ENCODE peak calls at places on chromosomes 11 and 22, in nine cellular contexts. One of them, this sample, is unnamed.
A peak's percentile ranks its signal among the peaks of the same experiment; 100 is the strongest.

GRCh38 chr11:126293726-126294125 is 10.1 kb upstream of the DCPS start:
- DNase-seq in PC-9: no peak
- DNase-seq in caudate nucleus: no peak
- DNase-seq in adrenal gland: no peak
- DNase-seq in thoracic aorta: no peak
- DNase-seq in left ventricle myocardium inferior: no peak
- DNase-seq in HCT116: no peak
- DNase-seq in GM23338: no peak
- DNase-seq in A549: no peak
- DNase-seq in this sample: no peak

GRCh38 chr11:32136654-32137053 is 45.8 kb downstream of the RCN1 start:
- DNase-seq in HCT116: no peak
- DNase-seq in caudate nucleus: no peak
- DNase-seq in A549: no peak
- DNase-seq in PC-9: no peak
- DNase-seq in GM23338: no peak
- DNase-seq in left ventricle myocardium inferior: no peak
- DNase-seq in adrenal gland: no peak
- DNase-seq in thoracic aorta: no peak
- DNase-seq in this sample: no peak

GRCh38 chr11:41954034-41954433 is 494.6 kb upstream of the LRRC4C start:
- DNase-seq in left ventricle myocardium inferior: no peak
- DNase-seq in HCT116: no peak
- DNase-seq in caudate nucleus: no peak
- DNase-seq in thoracic aorta: no peak
- DNase-seq in adrenal gland: no peak
- DNase-seq in PC-9: no peak
- DNase-seq in GM23338: no peak
- DNase-seq in A549: no peak
- DNase-seq in this sample: no peak

GRCh38 chr22:25113316-25113721 is 86.3 kb upstream of the CRYBB3 start:
- DNase-seq in left ventricle myocardium inferior: no peak
- DNase-seq in HCT116: no peak
- DNase-seq in GM23338: no peak
- DNase-seq in PC-9: no peak
- DNase-seq in adrenal gland: peak; percentile 91
- DNase-seq in caudate nucleus: no peak
- DNase-seq in thoracic aorta: no peak
- DNase-seq in A549: no peak
- DNase-seq in this sample: no peak

GRCh38 chr11:1654388-1655167 is 25.0 kb downstream of the KRTAP5-5 start:
- DNase-seq in adrenal gland: peak; percentile 35
- DNase-seq in A549: no peak
- DNase-seq in HCT116: no peak
- DNase-seq in left ventricle myocardium inferior: no peak
- DNase-seq in thoracic aorta: no peak
- DNase-seq in caudate nucleus: no peak
- DNase-seq in PC-9: no peak
- DNase-seq in GM23338: no peak
- DNase-seq in this sample: no peak

GRCh38 chr11:113096661-113097060 is 135.4 kb downstream of the NCAM1 start:
- DNase-seq in thoracic aorta: no peak
- DNase-seq in GM23338: no peak
- DNase-seq in A549: no peak
- DNase-seq in HCT116: no peak
- DNase-seq in PC-9: no peak
- DNase-seq in left ventricle myocardium inferior: no peak
- DNase-seq in caudate nucleus: no peak
- DNase-seq in adrenal gland: no peak
- DNase-seq in this sample: no peak

GRCh38 chr22:44869196-44869595 is 116.8 kb downstream of the ARHGAP8 start:
- DNase-seq in A549: no peak
- DNase-seq in PC-9: no peak
- DNase-seq in left ventricle myocardium inferior: no peak
- DNase-seq in caudate nucleus: no peak
- DNase-seq in HCT116: no peak
- DNase-seq in GM23338: no peak
- DNase-seq in thoracic aorta: no peak
- DNase-seq in adrenal gland: no peak
- DNase-seq in this sample: no peak

GRCh38 chr11:94869186-94869585 is 101.0 kb downstream of the AMOTL1 start:
- DNase-seq in A549: no peak
- DNase-seq in left ventricle myocardium inferior: no peak
- DNase-seq in GM23338: no peak
- DNase-seq in caudate nucleus: no peak
- DNase-seq in adrenal gland: no peak
- DNase-seq in thoracic aorta: no peak
- DNase-seq in PC-9: no peak
- DNase-seq in HCT116: no peak
- DNase-seq in this sample: no peak

GRCh38 chr11:100004541-100004940 is 682.5 kb upstream of the ARHGAP42 start:
- DNase-seq in HCT116: no peak
- DNase-seq in caudate nucleus: no peak
- DNase-seq in A549: no peak
- DNase-seq in thoracic aorta: no peak
- DNase-seq in adrenal gland: no peak
- DNase-seq in GM23338: no peak
- DNase-seq in left ventricle myocardium inferior: no peak
- DNase-seq in PC-9: peak; percentile 25
- DNase-seq in this sample: no peak

GRCh38 chr22:38890377-38890776 is 18.4 kb upstream of the CBX6 start:
- DNase-seq in thoracic aorta: no peak
- DNase-seq in A549: no peak
- DNase-seq in left ventricle myocardium inferior: no peak
- DNase-seq in PC-9: peak; percentile 80
- DNase-seq in caudate nucleus: no peak
- DNase-seq in HCT116: no peak
- DNase-seq in adrenal gland: no peak
- DNase-seq in GM23338: no peak
- DNase-seq in this sample: no peak

GRCh38 chr11:74255741-74256369 is 55.6 kb downstream of the P4HA3 start:
- DNase-seq in thoracic aorta: no peak
- DNase-seq in GM23338: peak; percentile 71
- DNase-seq in A549: peak; percentile 74
- DNase-seq in PC-9: peak; percentile 52
- DNase-seq in caudate nucleus: peak; percentile 14
- DNase-seq in left ventricle myocardium inferior: no peak
- DNase-seq in HCT116: peak; percentile 29
- DNase-seq in adrenal gland: peak; percentile 54
- DNase-seq in this sample: peak; percentile 18

GRCh38 chr22:42160830-42161696 is 30.5 kb upstream of the CYP2D6 start:
- DNase-seq in A549: peak; percentile 28
- DNase-seq in caudate nucleus: no peak
- DNase-seq in HCT116: peak; percentile 34
- DNase-seq in thoracic aorta: no peak
- DNase-seq in adrenal gland: no peak
- DNase-seq in GM23338: no peak
- DNase-seq in PC-9: no peak
- DNase-seq in left ventricle myocardium inferior: no peak
- DNase-seq in this sample: no peak

GRCh38 chr11:19982761-19983495 is 177.3 kb downstream of the DBX1 start:
- DNase-seq in A549: no peak
- DNase-seq in left ventricle myocardium inferior: no peak
- DNase-seq in HCT116: no peak
- DNase-seq in caudate nucleus: no peak
- DNase-seq in adrenal gland: no peak
- DNase-seq in GM23338: no peak
- DNase-seq in thoracic aorta: no peak
- DNase-seq in PC-9: no peak
- DNase-seq in this sample: no peak

GRCh38 chr11:44524751-44525171 is 40.7 kb upstream of the CD82 start:
- DNase-seq in thoracic aorta: no peak
- DNase-seq in HCT116: no peak
- DNase-seq in GM23338: no peak
- DNase-seq in left ventricle myocardium inferior: no peak
- DNase-seq in A549: no peak
- DNase-seq in caudate nucleus: no peak
- DNase-seq in PC-9: no peak
- DNase-seq in adrenal gland: peak; percentile 22
- DNase-seq in this sample: no peak

GRCh38 chr22:40215266-40215665 is 37.5 kb downstream of the TNRC6B start:
- DNase-seq in PC-9: no peak
- DNase-seq in HCT116: no peak
- DNase-seq in left ventricle myocardium inferior: peak; percentile 28
- DNase-seq in thoracic aorta: no peak
- DNase-seq in A549: no peak
- DNase-seq in caudate nucleus: no peak
- DNase-seq in GM23338: no peak
- DNase-seq in adrenal gland: peak; percentile 61
- DNase-seq in this sample: peak; percentile 24

GRCh38 chr22:30430933-30431332 is 5.4 kb downstream of the MTFP1 start:
- DNase-seq in HCT116: no peak
- DNase-seq in GM23338: peak; percentile 41
- DNase-seq in left ventricle myocardium inferior: no peak
- DNase-seq in A549: no peak
- DNase-seq in thoracic aorta: no peak
- DNase-seq in adrenal gland: no peak
- DNase-seq in caudate nucleus: no peak
- DNase-seq in PC-9: no peak
- DNase-seq in this sample: no peak

GRCh38 chr11:23732026-23732425 is 764.8 kb upstream of the LUZP2 start:
- DNase-seq in adrenal gland: no peak
- DNase-seq in caudate nucleus: no peak
- DNase-seq in left ventricle myocardium inferior: no peak
- DNase-seq in GM23338: no peak
- DNase-seq in HCT116: no peak
- DNase-seq in thoracic aorta: no peak
- DNase-seq in A549: no peak
- DNase-seq in PC-9: no peak
- DNase-seq in this sample: no peak

GRCh38 chr11:109597336-109597735 is 175.3 kb downstream of the C11orf87 start:
- DNase-seq in PC-9: no peak
- DNase-seq in thoracic aorta: no peak
- DNase-seq in HCT116: no peak
- DNase-seq in A549: no peak
- DNase-seq in left ventricle myocardium inferior: no peak
- DNase-seq in GM23338: no peak
- DNase-seq in adrenal gland: no peak
- DNase-seq in caudate nucleus: no peak
- DNase-seq in this sample: no peak

DNA sequence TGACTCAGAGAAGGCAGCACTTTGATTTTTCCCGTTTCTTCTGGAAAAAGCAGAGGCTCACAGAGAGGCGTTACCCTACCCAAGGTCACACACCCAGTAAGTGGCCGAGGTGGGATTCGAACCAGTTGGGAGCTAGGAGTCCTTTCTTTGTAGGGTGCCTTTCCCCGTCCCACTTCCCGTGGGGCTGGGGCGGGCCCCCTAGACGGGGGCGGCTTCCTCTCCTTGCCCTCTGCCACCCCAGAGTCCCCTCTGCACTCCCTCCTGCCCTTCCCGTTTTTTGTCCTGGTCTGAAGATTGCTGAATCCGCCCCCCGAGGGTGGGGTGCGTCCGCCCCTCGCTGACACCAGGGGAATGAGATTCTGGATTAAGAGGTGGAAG is 747 bp downstream of the TPCN2 start:
- DNase-seq in caudate nucleus: no peak
- DNase-seq in thoracic aorta: no peak
- DNase-seq in HCT116: no peak
- DNase-seq in left ventricle myocardium inferior: no peak
- DNase-seq in A549: peak; percentile 25
- DNase-seq in GM23338: no peak
- DNase-seq in adrenal gland: no peak
- DNase-seq in PC-9: no peak
- DNase-seq in this sample: no peak
- H3K27ac ChIP-seq in caudate nucleus: peak overlapping the region; percentile 73
- H3K27ac ChIP-seq in thoracic aorta: peak overlapping the region; percentile 84
- H3K27ac ChIP-seq in HCT116: peak overlapping the region; percentile 91
- H3K27ac ChIP-seq in left ventricle myocardium inferior: peak overlapping the region; percentile 90
- H3K27ac ChIP-seq in A549: peak overlapping the region; percentile 92
- H3K27ac ChIP-seq in GM23338: no peak overlapping the region
- H3K27ac ChIP-seq in adrenal gland: peak overlapping the region; percentile 73
- H3K27ac ChIP-seq in PC-9: no peak overlapping the region
- H3K27ac ChIP-seq in this sample: peak overlapping the region; percentile 82

GRCh38 chr11:72742522-72743320 is 9.5 kb downstream of the ARAP1 start:
- DNase-seq in left ventricle myocardium inferior: no peak
- DNase-seq in A549: no peak
- DNase-seq in thoracic aorta: no peak
- DNase-seq in caudate nucleus: no peak
- DNase-seq in GM23338: no peak
- DNase-seq in adrenal gland: no peak
- DNase-seq in PC-9: no peak
- DNase-seq in HCT116: no peak
- DNase-seq in this sample: no peak
- H3K27ac ChIP-seq in left ventricle myocardium inferior: no peak overlapping the region
- H3K27ac ChIP-seq in A549: no peak overlapping the region
- H3K27ac ChIP-seq in thoracic aorta: no peak overlapping the region
- H3K27ac ChIP-seq in caudate nucleus: no peak overlapping the region
- H3K27ac ChIP-seq in GM23338: no peak overlapping the region
- H3K27ac ChIP-seq in adrenal gland: peak overlapping the region; percentile 74
- H3K27ac ChIP-seq in PC-9: peak overlapping the region; percentile 76
- H3K27ac ChIP-seq in HCT116: no peak overlapping the region
- H3K27ac ChIP-seq in this sample: peak overlapping the region; percentile 58

GRCh38 chr11:132080121-132080520 is 709.7 kb downstream of the NTM start:
- DNase-seq in PC-9: no peak
- DNase-seq in HCT116: no peak
- DNase-seq in GM23338: no peak
- DNase-seq in caudate nucleus: no peak
- DNase-seq in left ventricle myocardium inferior: no peak
- DNase-seq in adrenal gland: no peak
- DNase-seq in A549: no peak
- DNase-seq in thoracic aorta: no peak
- DNase-seq in this sample: no peak

GRCh38 chr11:132078230-132078629 is 707.8 kb downstream of the NTM start:
- DNase-seq in caudate nucleus: peak; percentile 18
- DNase-seq in adrenal gland: no peak
- DNase-seq in HCT116: no peak
- DNase-seq in GM23338: no peak
- DNase-seq in thoracic aorta: no peak
- DNase-seq in PC-9: no peak
- DNase-seq in A549: no peak
- DNase-seq in left ventricle myocardium inferior: no peak
- DNase-seq in this sample: no peak

GRCh38 chr11:132075447-132075846 is 705.0 kb downstream of the NTM start:
- DNase-seq in PC-9: no peak
- DNase-seq in HCT116: no peak
- DNase-seq in A549: no peak
- DNase-seq in adrenal gland: no peak
- DNase-seq in thoracic aorta: no peak
- DNase-seq in GM23338: no peak
- DNase-seq in caudate nucleus: no peak
- DNase-seq in left ventricle myocardium inferior: no peak
- DNase-seq in this sample: no peak

GRCh38 chr11:132078677-132079076 is 708.3 kb downstream of the NTM start:
- DNase-seq in adrenal gland: no peak
- DNase-seq in HCT116: no peak
- DNase-seq in PC-9: no peak
- DNase-seq in thoracic aorta: no peak
- DNase-seq in caudate nucleus: no peak
- DNase-seq in A549: no peak
- DNase-seq in GM23338: no peak
- DNase-seq in left ventricle myocardium inferior: no peak
- DNase-seq in this sample: no peak

GRCh38 chr11:132077416-132077815 is 707.0 kb downstream of the NTM start:
- DNase-seq in PC-9: no peak
- DNase-seq in caudate nucleus: no peak
- DNase-seq in HCT116: no peak
- DNase-seq in adrenal gland: no peak
- DNase-seq in GM23338: no peak
- DNase-seq in A549: no peak
- DNase-seq in left ventricle myocardium inferior: no peak
- DNase-seq in thoracic aorta: no peak
- DNase-seq in this sample: no peak
- H3K27ac ChIP-seq in PC-9: no peak overlapping the region
- H3K27ac ChIP-seq in caudate nucleus: no peak overlapping the region
- H3K27ac ChIP-seq in HCT116: no peak overlapping the region
- H3K27ac ChIP-seq in adrenal gland: no peak overlapping the region
- H3K27ac ChIP-seq in GM23338: no peak overlapping the region
- H3K27ac ChIP-seq in A549: no peak overlapping the region
- H3K27ac ChIP-seq in left ventricle myocardium inferior: no peak overlapping the region
- H3K27ac ChIP-seq in thoracic aorta: no peak overlapping the region
- H3K27ac ChIP-seq in this sample: no peak overlapping the region

GRCh38 chr22:20204821-20205220 is 54.0 kb upstream of the CCDC188 start:
- DNase-seq in caudate nucleus: no peak
- DNase-seq in thoracic aorta: no peak
- DNase-seq in adrenal gland: peak; percentile 28
- DNase-seq in A549: no peak
- DNase-seq in left ventricle myocardium inferior: no peak
- DNase-seq in GM23338: no peak
- DNase-seq in HCT116: no peak
- DNase-seq in PC-9: no peak
- DNase-seq in this sample: no peak
- H3K27ac ChIP-seq in caudate nucleus: no peak overlapping the region
- H3K27ac ChIP-seq in thoracic aorta: no peak overlapping the region
- H3K27ac ChIP-seq in adrenal gland: peak overlapping the region; percentile 26
- H3K27ac ChIP-seq in A549: no peak overlapping the region
- H3K27ac ChIP-seq in left ventricle myocardium inferior: peak overlapping the region; percentile 89
- H3K27ac ChIP-seq in GM23338: no peak overlapping the region
- H3K27ac ChIP-seq in HCT116: peak overlapping the region; percentile 83
- H3K27ac ChIP-seq in PC-9: no peak overlapping the region
- H3K27ac ChIP-seq in this sample: no peak overlapping the region